ENCODE peak calls at places on chromosome 1, in four cellular contexts. L, V, Q and S are unnamed samples.
A peak's percentile ranks its signal among the peaks of the same experiment; 100 is the strongest.

GRCh38 chr1:180365039-180365438 is 135.0 kb downstream of the LHX4 start:
- DNase-seq in L (no peak), Q (no peak), V (no peak), S (no peak)

GRCh38 chr1:40389871-40390560 is 16.5 kb downstream of the SMAP2 start:
- DNase-seq in V (no peak), L (no peak), Q (no peak), S (no peak)

GRCh38 chr1:154767315-154768240 is 102.5 kb downstream of the KCNN3 start:
- DNase-seq in L (no peak), V (no peak), Q (no peak), S (no peak)

GRCh38 chr1:177228721-177229088 is 57.9 kb downstream of the BRINP2 start:
- DNase-seq in Q (no peak), L (no peak), V (no peak), S (no peak)

GRCh38 chr1:208997726-208998312 is 585.7 kb upstream of the CAMK1G start:
- DNase-seq in V (no peak), Q (no peak), L (no peak), S (no peak)

GRCh38 chr1:62230724-62231123 is 36.1 kb downstream of the L1TD1 start:
- DNase-seq in L (no peak), V (peak; percentile 76), Q (no peak), S (peak; percentile 3)

GRCh38 chr1:154014154-154014910 is 23.8 kb downstream of the RPS27 start:
- DNase-seq in L (no peak), Q (no peak), V (peak; percentile 11), S (peak; percentile 19)

GRCh38 chr1:26277261-26277661 is 2.6 kb upstream of the SH3BGRL3 start:
- DNase-seq in L (no peak), V (no peak), Q (no peak), S (no peak)

GRCh38 chr1:201603613-201604232 is 64.8 kb downstream of the NAV1 start:
- DNase-seq in L (no peak), V (no peak), Q (no peak), S (no peak)

DNA sequence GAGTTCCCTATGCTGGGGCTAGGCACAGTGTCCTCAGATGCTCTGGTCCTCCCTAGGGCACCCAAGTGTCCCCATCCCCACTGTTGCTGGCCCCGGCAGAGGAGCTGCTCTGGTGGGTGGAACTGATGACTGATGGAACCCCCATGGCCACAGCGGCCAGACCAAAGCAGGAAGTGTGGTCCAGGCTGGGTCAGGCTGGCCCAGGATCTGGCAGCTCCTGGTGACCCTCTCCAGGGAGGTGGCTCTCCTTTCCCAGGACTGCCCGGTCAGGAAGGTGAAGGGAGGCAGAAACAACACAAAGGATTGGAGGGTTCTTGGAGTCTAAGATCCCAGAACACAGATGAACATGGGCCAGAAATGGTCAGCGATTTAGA is 1.1 kb downstream of the NKAIN1 start:
- DNase-seq in V (no peak), Q (no peak), L (no peak), S (no peak)
- H3K4me3 ChIP-seq in V (no peak overlapping the region), Q (no peak overlapping the region), L (peak overlapping the region; percentile 68), S (no peak overlapping the region)

DNA sequence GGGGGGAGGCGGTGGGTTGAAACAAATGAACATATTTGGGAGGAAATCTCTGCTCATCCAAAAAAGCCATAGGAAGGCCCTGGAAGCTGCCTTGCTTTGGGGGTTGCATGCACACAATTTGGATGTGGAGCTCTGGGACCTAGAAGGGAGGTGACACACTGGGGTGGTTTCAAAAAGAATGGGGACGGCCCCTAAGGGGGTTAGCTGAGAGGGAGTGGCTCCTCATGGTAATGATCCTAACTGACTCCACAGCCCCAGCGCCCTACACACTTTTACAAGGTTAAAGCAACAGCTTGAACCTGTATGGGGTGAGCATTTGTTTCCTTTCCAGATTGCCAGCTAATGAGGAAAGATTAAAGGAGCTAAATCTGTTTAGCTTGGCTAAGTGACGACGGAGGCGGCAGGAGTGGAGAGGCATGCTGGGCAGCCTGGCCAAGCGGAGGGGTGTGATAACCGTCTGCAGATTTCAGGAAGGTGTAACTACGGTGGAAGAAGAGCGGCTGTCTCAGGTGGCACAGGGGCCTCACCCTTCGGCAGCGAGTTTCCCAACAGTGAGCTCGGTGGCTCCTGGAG is 107.3 kb downstream of the RNF220 start:
- DNase-seq in V (no peak), L (peak; percentile 64), Q (no peak), S (no peak)
- TF ChIP-seq CTCF in V (no peak), L (no peak), Q (no peak), S (no peak)

DNA sequence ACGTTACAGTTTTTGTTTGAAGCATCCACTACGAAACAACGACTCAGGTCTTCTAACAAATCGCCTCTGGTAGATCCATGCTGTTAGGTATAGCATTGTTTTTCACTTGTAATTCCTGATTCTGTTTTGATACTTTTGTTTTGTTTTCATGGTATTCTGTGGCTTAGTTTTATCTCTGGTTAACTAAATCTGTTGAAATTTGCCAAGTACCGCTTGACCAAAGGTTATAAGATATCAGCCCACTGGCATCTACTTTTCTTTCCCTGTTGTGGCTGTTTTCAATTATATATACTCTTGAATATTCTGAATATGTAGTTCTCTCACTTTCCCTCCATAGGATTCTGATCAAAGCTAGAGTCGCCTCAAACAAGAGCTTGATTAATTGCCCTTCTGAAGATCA is 274.8 kb upstream of the C1orf105 start:
- DNase-seq in L (no peak), Q (no peak), V (no peak), S (no peak)
- H3K4me3 ChIP-seq in L (no peak overlapping the region), Q (peak overlapping the region; percentile 55), V (peak overlapping the region; percentile 93), S (peak overlapping the region; percentile 80)

DNA sequence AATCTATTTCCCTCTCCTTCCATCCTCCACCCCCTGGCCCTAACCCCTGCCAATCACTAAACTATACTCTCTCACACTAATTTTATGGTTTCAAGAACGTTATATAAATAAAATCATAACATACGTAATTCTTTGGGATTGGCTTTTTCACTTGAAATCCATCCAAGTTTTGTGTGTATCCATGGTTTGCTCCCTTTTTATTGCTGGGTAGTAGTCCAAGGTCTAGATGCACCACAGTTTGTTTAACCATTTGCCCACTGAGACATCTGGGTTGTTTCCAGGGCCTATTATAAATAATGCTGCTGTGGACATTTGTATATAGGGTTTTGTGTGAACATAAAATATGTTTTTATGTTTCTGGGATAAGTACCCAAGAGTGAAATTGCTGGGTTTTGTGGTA is 61.4 kb downstream of the TEX35 start:
- DNase-seq in V (no peak), Q (no peak), L (no peak), S (no peak)
- TF ChIP-seq CTCF in V (no peak), Q (no peak), L (no peak), S (no peak)